ENCODE peak calls at places on chromosomes 7 and 10, in ten cellular contexts. I is left lung, E is thyroid gland, T is mammary epithelial cell, F is tibial nerve, Z is LNCaP clone FGC, V is SK-N-SH, D is foreskin fibroblast, J is left ventricle myocardium inferior, Q is fibroblast of pulmonary artery. W is an unnamed sample.

GRCh38 chr10:93813507-93814465 is 56.0 kb downstream of the LGI1 start:
- DNase-seq in I (peak), E (peak), T (peak), F (peak), Z (no peak), V (peak), D (no peak), J (peak), Q (peak), W (peak)

GRCh38 chr7:139758388-139758787 is 19.4 kb downstream of the HIPK2 start:
- DNase-seq in I (no peak), E (no peak), T (no peak), F (no peak), Z (no peak), V (no peak), D (no peak), J (no peak), Q (no peak), W (no peak)

GRCh38 chr10:110168601-110169481 is 38.6 kb upstream of the MXI1 start:
- DNase-seq in I (no peak), E (peak), T (no peak), F (no peak), Z (no peak), V (no peak), D (no peak), J (no peak), Q (no peak), W (no peak)

GRCh38 chr7:138776156-138776833 is 21.5 kb upstream of the TMEM213 start:
- DNase-seq in I (peak), E (no peak), T (no peak), F (no peak), Z (no peak), V (no peak), D (no peak), J (no peak), Q (no peak), W (no peak)

GRCh38 chr10:79299397-79300370 is 47.6 kb upstream of the PPIF start:
- DNase-seq in I (no peak), E (no peak), T (no peak), F (no peak), Z (no peak), V (no peak), D (peak), J (no peak), Q (peak), W (peak)

GRCh38 chr10:114167985-114168384 is 6.0 kb downstream of the CCDC186 start:
- DNase-seq in I (no peak), E (no peak), T (no peak), F (no peak), Z (no peak), V (no peak), D (no peak), J (no peak), Q (no peak), W (no peak)

GRCh38 chr7:38950309-38950708 is 27.4 kb upstream of the POU6F2 start:
- DNase-seq in I (no peak), E (no peak), T (peak), F (no peak), Z (no peak), V (no peak), D (no peak), J (no peak), Q (peak), W (peak)

GRCh38 chr7:130372813-130373212 is 7.5 kb upstream of the CPA1 start:
- DNase-seq in I (no peak), E (no peak), T (no peak), F (no peak), Z (no peak), V (no peak), D (no peak), J (no peak), Q (no peak), W (no peak)

DNA sequence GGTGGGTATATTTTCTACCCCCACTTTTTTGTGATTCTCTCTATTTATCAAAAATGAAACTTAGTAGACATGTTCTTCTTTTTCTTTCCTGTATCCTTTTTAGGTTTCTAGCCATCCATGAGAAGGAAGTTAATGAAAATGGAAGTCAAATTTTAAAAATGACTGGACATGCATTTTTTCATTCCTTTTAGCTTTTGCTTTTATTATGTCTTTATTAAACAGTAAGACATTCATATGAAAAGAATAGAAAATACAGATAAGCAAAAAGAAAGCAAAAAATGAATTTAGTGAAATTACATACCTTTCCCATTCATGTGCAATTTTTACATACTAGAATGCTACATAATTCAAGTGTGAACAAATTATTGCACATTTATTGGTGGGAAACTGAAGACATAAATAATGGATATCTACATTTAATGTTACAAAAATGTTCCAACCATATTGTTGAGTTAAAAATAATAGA is 88.7 kb downstream of the CPED1 start:
- DNase-seq in I (no peak), E (no peak), T (no peak), F (no peak), Z (no peak), V (no peak), D (no peak), J (no peak), Q (no peak), W (no peak)
- H3K4me3 ChIP-seq in I (no peak), E (no peak), T (no peak), F (no peak), Z (no peak), V (peak), D (no peak), J (no peak), Q (no peak), W (no peak)

GRCh38 chr7:50369408-50370026 is 65.0 kb downstream of the IKZF1 start:
- DNase-seq in I (no peak), E (no peak), T (peak), F (no peak), Z (no peak), V (peak), D (no peak), J (no peak), Q (peak), W (no peak)
- TF ChIP-seq CTCF in I (peak), E (no peak), T (peak), F (peak), Z (peak), V (peak), D (no peak), J (peak), Q (peak), W (peak)

DNA sequence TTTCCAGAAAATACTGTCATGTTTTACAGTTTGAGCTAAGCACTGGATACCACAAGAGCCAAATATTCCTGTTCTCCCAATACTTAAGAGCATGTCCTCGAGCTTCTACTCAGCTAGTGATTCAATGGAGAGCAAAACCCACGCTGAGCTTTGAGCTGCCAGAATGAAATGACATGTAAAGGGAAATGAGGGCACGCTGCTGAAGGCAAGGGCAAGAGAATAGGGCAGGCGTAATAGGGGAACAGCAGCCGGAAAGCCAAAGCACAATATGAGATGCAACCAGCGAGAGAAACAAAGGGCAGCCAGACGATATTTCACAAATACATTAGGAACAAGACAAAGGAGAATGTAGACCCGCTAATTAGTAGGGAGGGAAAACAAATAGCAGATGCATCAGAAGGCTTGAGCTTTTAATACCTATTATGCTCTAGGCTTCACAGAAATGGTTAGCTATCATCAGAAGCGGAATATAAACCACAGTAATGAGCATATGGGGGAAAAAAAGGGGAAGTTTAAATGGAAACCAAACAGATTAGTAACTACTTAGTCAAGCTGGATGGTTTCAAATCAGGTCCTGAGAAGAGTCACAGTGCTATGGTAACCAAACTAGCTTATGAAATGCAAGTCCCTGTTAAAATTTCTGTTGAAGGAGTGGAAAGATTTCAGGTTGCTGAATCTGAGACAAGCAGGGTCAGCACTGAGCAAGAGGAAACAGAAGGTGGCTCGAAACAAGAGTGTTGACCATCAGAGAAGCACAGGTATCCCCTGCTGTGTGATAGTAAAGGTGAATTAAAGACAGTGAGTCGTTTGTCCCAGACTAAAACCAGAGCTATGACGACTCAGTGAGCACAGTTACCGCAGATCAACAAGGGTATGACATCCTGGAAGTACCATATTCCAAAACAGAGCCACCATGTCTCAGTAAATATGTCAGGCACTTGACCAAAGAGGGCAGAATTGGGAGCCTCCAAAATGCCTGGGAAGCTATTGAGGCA is 497.0 kb upstream of the CELF2 start:
- DNase-seq in I (no peak), E (no peak), T (no peak), F (no peak), Z (no peak), V (no peak), D (no peak), J (no peak), Q (no peak), W (no peak)
- H3K4me3 ChIP-seq in I (no peak), E (no peak), T (no peak), F (no peak), Z (no peak), V (no peak), D (no peak), J (no peak), Q (no peak), W (no peak)

DNA sequence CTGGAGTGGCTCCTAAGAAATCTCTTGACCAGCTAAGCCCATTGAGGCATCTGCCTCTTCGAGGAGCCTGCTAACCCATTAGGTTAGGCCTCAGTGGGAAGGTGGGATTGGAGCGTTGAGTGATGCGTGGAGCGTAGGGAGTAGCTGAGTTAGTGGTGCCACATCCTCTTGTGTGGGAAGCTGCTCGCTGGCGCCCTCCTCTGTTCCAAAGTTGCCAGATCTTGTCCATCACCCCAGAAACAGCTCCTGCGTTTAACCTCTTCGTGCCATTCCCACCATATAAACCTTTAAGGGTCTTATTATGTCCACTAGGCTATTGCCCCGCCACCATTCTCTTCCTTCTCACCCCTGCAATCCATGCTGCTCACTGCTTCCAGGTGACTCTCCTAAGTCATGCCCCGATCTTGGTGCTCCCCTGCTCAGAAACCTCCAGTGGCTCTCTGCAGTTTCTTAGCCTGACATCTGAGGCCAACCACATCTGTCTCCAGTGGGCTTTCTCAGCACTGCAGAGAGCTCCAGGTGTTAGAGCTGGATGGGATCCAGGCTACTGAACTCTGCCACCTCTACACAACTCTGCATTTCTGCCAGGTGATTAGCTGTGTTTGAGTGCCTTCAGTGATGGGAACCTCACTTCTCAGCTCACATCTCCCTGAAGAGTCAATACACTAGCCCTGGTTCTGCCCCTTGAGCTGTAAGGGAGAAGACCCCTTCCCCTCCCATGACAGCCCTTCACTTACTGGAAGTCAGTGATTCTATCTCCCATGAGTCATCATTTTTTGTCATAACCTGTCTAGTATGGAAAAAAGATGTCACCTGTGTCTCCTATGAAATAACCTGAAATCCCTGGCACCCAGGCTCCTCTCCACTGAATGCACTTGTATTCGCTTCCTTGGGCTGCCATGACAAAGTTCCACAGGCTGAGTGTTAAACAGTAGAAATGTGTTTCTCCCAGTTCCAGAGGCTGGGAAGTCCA is 65.0 kb upstream of the FGFR2 start:
- DNase-seq in I (no peak), E (peak), T (peak), F (no peak), Z (no peak), V (peak), D (no peak), J (no peak), Q (no peak), W (no peak)
- TF ChIP-seq CTCF in I (no peak), E (no peak), T (peak), F (no peak), Z (peak), V (peak), D (no peak), J (no peak), Q (no peak), W (no peak)

W was measured in fibroblast of the aortic adventitia.